ENCODE peak calls at places on chromosomes 7 and 10, in ten cellular contexts. U, B, X, E, K, S, P, C, I and H are unnamed samples.

GRCh38 chr7:133060016-133060415 is 21.9 kb downstream of the CHCHD3 start:
- DNase-seq in U (no peak), B (no peak), X (peak; percentile 5), E (no peak), K (no peak), S (no peak), P (no peak), C (no peak), I (no peak), H (no peak)

GRCh38 chr7:134991469-134992339 is 5.4 kb downstream of the AGBL3 start:
- DNase-seq in U (peak; percentile 26), B (no peak), X (peak; percentile 25), E (no peak), K (peak; percentile 18), S (no peak), P (no peak), C (no peak), I (no peak), H (no peak)

GRCh38 chr10:32263300-32263699 is 83.7 kb downstream of the EPC1 start:
- DNase-seq in U (no peak), B (no peak), X (no peak), E (no peak), K (no peak), S (no peak), P (no peak), C (no peak), I (no peak), H (peak; percentile 38)

GRCh38 chr7:44268671-44269070 is 56.7 kb downstream of the CAMK2B start:
- DNase-seq in U (no peak), B (no peak), X (no peak), E (no peak), K (no peak), S (no peak), P (no peak), C (no peak), I (no peak), H (no peak)

GRCh38 chr7:7821517-7821916 is 103.1 kb upstream of the RPA3 start:
- DNase-seq in U (no peak), B (no peak), X (no peak), E (no peak), K (peak; percentile 72), S (no peak), P (no peak), C (no peak), I (no peak), H (no peak)

GRCh38 chr7:28329616-28330373 is 82.5 kb upstream of the CREB5 start:
- DNase-seq in U (peak; percentile 2), B (no peak), X (peak; percentile 64), E (no peak), K (no peak), S (no peak), P (no peak), C (no peak), I (no peak), H (peak; percentile 73)

GRCh38 chr10:79044846-79045245 is 23.9 kb upstream of the ZMIZ1 start:
- DNase-seq in U (no peak), B (no peak), X (no peak), E (no peak), K (no peak), S (no peak), P (no peak), C (no peak), I (no peak), H (no peak)

GRCh38 chr10:88004451-88004850 is 141.0 kb downstream of the PTEN start:
- DNase-seq in U (peak; percentile 73), B (no peak), X (no peak), E (peak; percentile 59), K (no peak), S (no peak), P (peak; percentile 37), C (no peak), I (no peak), H (peak; percentile 30)

GRCh38 chr10:70714961-70715360 is 42.7 kb downstream of the ADAMTS14 start:
- DNase-seq in U (no peak), B (no peak), X (no peak), E (no peak), K (no peak), S (no peak), P (no peak), C (no peak), I (no peak), H (no peak)

GRCh38 chr7:87689374-87689773 is 61.2 kb downstream of the RUNDC3B start:
- DNase-seq in U (no peak), B (no peak), X (no peak), E (no peak), K (no peak), S (no peak), P (no peak), C (no peak), I (no peak), H (no peak)

GRCh38 chr10:118745056-118745455 is 9.7 kb downstream of the CACUL1 start:
- DNase-seq in U (no peak), B (no peak), X (no peak), E (no peak), K (no peak), S (no peak), P (no peak), C (no peak), I (no peak), H (peak; percentile 21)

GRCh38 chr7:75971961-75972763 is 22.2 kb downstream of the TMEM120A start:
- DNase-seq in U (peak; percentile 27), B (no peak), X (no peak), E (no peak), K (no peak), S (no peak), P (no peak), C (no peak), I (no peak), H (peak; percentile 44)

GRCh38 chr7:30524545-30524944 is 19.9 kb upstream of the GGCT start:
- DNase-seq in U (no peak), B (no peak), X (no peak), E (no peak), K (no peak), S (no peak), P (no peak), C (no peak), I (no peak), H (no peak)